ENCODE peak calls at places on chromosomes 4 and X, in seven cellular contexts. K, P, A, E, J, Q and Z are unnamed samples.

GRCh38 chr4:168475745-168476144 is 4.5 kb downstream of the DDX60L start:
- DNase-seq in P (no peak), A (no peak), Q (no peak), J (no peak), K (peak; percentile 66), E (no peak), Z (no peak)

GRCh38 chr4:119034276-119035008 is 101.2 kb upstream of the MYOZ2 start:
- DNase-seq in E (no peak), Q (no peak), A (no peak), P (no peak), K (no peak), J (no peak), Z (no peak)

GRCh38 chr4:77820836-77821561 is 1.8 kb upstream of the CNOT6L start:
- DNase-seq in K (no peak), J (no peak), E (no peak), A (no peak), Q (no peak), P (no peak), Z (no peak)

GRCh38 chrX:23788946-23789345 is 6.0 kb downstream of the SAT1 start:
- DNase-seq in J (no peak), P (no peak), A (no peak), K (peak; percentile 44), E (no peak), Q (no peak), Z (no peak)

GRCh38 chr4:87375719-87376291 is 15.2 kb downstream of the HSD17B11 start:
- DNase-seq in A (peak; percentile 76), P (no peak), E (peak; percentile 48), J (no peak), K (peak; percentile 72), Q (peak; percentile 55), Z (peak; percentile 37)

GRCh38 chr4:37795796-37796195 is 30.7 kb upstream of the PGM2 start:
- DNase-seq in A (no peak), P (no peak), K (no peak), E (no peak), Q (no peak), J (no peak), Z (no peak)

GRCh38 chr4:70734168-70734954 is 12.6 kb downstream of the RUFY3 start:
- DNase-seq in K (no peak), A (no peak), E (no peak), Q (no peak), P (peak; percentile 74), J (no peak), Z (no peak)

GRCh38 chr4:95675623-95676022 is 126.8 kb upstream of the UNC5C start:
- DNase-seq in Q (no peak), P (no peak), K (no peak), J (no peak), A (no peak), E (no peak), Z (no peak)

GRCh38 chrX:148316446-148316845 is 184.0 kb upstream of the AFF2 start:
- DNase-seq in J (no peak), K (no peak), P (no peak), E (no peak), A (no peak), Q (no peak), Z (no peak)

GRCh38 chr4:6900956-6901355 is 8.7 kb upstream of the TBC1D14 start:
- DNase-seq in A (peak; percentile 53), Q (peak; percentile 4), P (no peak), J (no peak), K (no peak), E (no peak), Z (no peak)

DNA sequence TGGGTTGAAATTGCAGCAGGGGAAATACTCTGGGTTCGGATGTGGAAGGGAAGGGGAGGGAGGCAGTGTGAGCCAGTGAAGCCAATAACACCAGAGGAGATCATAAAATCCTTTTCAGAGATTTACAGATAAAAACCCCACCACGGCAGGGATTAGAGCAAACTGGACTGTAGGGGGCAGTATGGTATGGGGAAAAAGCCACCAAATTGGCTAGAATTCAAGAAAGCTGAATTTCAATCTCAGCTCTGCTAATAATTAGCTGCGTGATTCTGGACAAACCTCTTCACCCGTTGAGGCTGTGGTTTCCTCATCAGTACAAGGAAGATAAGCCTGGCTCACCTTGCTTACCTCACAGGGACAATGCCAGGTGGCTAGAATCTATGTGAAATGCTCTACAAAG is 108.1 kb downstream of the ATG4A start:
- DNase-seq in Q (no peak), A (no peak), E (peak; percentile 25), P (no peak), K (peak; percentile 44), J (no peak), Z (no peak)
- TF ChIP-seq CTCF in Q (peak; percentile 27), A (no peak), E (no peak), P (peak; percentile 54), K (peak; percentile 67), J (peak; percentile 41), Z (no peak)

GRCh38 chr4:45455217-45455616 is 668.6 kb downstream of the GABRG1 start:
- DNase-seq in E (no peak), P (no peak), Q (no peak), J (no peak), A (no peak), K (no peak), Z (no peak)
- TF ChIP-seq EP300 in E (no peak), P (no peak), Q (no peak), J (no peak), A (no peak), K (no peak), Z (no peak)

DNA sequence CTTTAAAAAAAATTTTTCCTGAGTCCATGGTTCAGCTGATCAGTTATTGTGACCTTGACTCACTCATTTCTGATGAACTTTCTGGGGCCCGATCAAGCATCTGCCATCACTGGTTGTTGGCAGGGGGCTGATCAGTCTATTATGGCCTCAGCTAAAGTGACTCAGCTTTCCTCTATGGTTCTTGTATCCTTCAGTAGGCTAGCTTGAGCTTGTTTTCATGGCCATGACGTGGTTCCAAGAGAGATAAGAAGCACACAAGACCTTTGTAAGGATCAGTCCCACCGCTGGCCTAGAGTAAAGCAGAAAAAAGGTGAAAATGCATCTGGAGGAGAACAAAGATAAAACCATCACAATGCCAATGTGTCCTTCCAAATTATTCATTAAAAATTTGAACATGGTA is 29.8 kb upstream of the EPGN start:
- DNase-seq in E (no peak), P (no peak), Q (no peak), J (no peak), A (no peak), K (no peak), Z (no peak)
- TF ChIP-seq CTCF in E (no peak), P (no peak), Q (no peak), J (no peak), A (no peak), K (no peak), Z (no peak)

DNA sequence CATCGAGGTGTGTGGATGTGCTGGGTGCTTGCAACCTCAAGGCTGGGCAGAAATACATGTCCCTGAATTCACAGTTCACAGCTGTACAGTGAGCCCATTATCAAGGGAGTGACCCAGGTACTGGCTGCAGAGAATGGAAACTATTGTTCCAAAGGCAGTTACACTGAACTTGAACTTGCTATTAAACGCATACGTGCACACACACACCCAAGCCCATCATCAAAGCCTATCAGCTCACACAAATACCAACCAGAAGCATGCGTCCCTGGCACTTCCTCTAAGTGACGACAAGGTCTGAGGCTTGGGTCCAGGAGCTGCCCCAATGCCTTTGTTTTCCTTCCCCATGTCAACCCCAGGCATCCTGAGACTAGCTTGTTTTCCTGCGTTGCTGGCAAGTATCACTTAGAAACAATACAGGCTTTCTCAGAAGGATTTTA is 88.6 kb downstream of the IRF2 start:
- DNase-seq in P (no peak), K (no peak), A (peak; percentile 72), J (no peak), E (peak; percentile 62), Q (peak; percentile 85), Z (no peak)
- TF ChIP-seq EP300 in P (no peak), K (no peak), A (no peak), J (no peak), E (no peak), Q (no peak), Z (no peak)

GRCh38 chr4:120723105-120723504 is 199.4 kb downstream of the PRDM5 start:
- DNase-seq in J (no peak), E (no peak), A (no peak), Q (no peak), K (no peak), P (no peak), Z (no peak)

GRCh38 chr4:120716346-120716745 is 206.2 kb downstream of the PRDM5 start:
- DNase-seq in J (no peak), Q (no peak), P (no peak), A (no peak), E (no peak), K (no peak), Z (no peak)

GRCh38 chr4:120720354-120720753 is 202.2 kb downstream of the PRDM5 start:
- DNase-seq in Q (no peak), K (no peak), E (no peak), J (no peak), P (no peak), A (no peak), Z (no peak)

GRCh38 chr4:120722655-120723054 is 199.9 kb downstream of the PRDM5 start:
- DNase-seq in J (no peak), P (no peak), A (no peak), Q (no peak), E (no peak), K (no peak), Z (no peak)

DNA sequence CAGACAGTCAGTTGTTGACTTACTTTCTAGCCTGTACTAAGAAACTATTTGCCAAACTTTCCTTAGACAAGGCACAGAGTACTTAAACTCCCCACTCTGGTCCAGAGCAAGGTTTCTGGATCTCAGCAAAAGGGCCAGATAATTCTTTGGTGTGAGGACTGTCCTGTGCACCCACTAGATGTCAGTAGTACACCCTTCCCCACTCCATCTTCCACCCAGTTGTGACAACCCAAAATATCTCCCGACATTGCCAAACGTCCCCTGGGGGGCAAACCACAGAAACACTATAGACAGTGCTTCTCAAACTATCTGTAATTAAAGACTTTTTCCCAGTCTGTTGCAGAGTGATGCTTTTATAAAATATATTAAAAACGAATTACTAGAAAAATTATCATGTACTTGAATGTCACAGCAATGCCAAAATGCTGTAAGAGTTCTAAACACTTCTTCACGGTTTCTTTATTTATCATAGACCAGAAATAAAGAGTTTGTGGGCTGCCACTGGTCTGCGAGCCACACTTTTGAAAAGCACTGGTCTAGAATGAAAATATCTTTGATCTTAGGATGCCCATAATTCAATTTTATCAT is 203.5 kb downstream of the PRDM5 start:
- DNase-seq in E (no peak), P (no peak), K (peak; percentile 19), Q (no peak), J (no peak), A (no peak), Z (peak; percentile 34)
- TF ChIP-seq CTCF in E (peak; percentile 31), P (peak; percentile 59), K (peak; percentile 55), Q (no peak), J (peak; percentile 56), A (peak; percentile 41), Z (no peak)

DNA sequence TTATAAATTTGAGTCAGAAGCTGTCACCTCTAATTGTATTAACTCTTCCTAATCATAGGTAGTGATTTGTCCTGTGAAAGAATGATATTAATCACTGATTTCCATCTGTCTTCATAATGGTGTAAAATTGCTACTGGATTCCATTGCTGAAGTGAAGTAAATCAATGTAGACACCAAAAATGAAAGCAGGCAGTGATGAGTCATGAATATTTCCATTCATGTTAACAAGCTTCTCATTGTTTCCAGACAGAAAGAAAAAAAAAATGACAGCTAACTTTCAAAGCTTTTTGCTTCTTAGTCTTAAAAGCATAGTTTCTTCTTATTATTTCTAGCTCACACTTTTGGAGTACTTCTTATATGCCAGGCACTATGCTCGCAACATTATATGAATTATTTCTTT is 21.5 kb downstream of the FAM114A1 start:
- DNase-seq in P (peak; percentile 58), J (no peak), E (no peak), K (peak; percentile 16), A (no peak), Q (no peak), Z (no peak)
- TF ChIP-seq EP300 in P (peak; percentile 86), J (no peak), E (no peak), K (no peak), A (no peak), Q (no peak), Z (no peak)

GRCh38 chr4:54097152-54097551 is 2.8 kb upstream of the GSX2 start:
- DNase-seq in E (no peak), Q (no peak), A (no peak), K (no peak), P (no peak), J (no peak), Z (no peak)
- TF ChIP-seq CTCF in E (no peak), Q (no peak), A (no peak), K (no peak), P (no peak), J (no peak), Z (no peak)